ENCODE peak calls at places on chromosomes 4 and X, in nine cellular contexts. One of them, this sample, is unnamed.
A peak's percentile ranks its signal among the peaks of the same experiment; 100 is the strongest.

GRCh38 chrX:34401411-34401810 is 255.7 kb downstream of the TMEM47 start:
- DNase-seq in cardiac muscle cell: no peak
- DNase-seq in prostate gland: no peak
- DNase-seq in IMR-90: no peak
- DNase-seq in CD8-positive, alpha-beta memory T cell: no peak
- DNase-seq in tibial nerve: no peak
- DNase-seq in HCT116: no peak
- DNase-seq in hepatocyte: no peak
- DNase-seq in HL-60: no peak
- DNase-seq in this sample: no peak

GRCh38 chr4:113106076-113106475 is 56.6 kb downstream of the ANK2 start:
- DNase-seq in HCT116: peak; percentile 23
- DNase-seq in IMR-90: peak; percentile 40
- DNase-seq in cardiac muscle cell: peak; percentile 62
- DNase-seq in CD8-positive, alpha-beta memory T cell: no peak
- DNase-seq in HL-60: no peak
- DNase-seq in prostate gland: no peak
- DNase-seq in hepatocyte: peak; percentile 68
- DNase-seq in tibial nerve: no peak
- DNase-seq in this sample: peak; percentile 29

GRCh38 chr4:111650553-111651183 is 494.6 kb upstream of the FAM241A start:
- DNase-seq in HL-60: no peak
- DNase-seq in HCT116: no peak
- DNase-seq in cardiac muscle cell: no peak
- DNase-seq in CD8-positive, alpha-beta memory T cell: no peak
- DNase-seq in prostate gland: no peak
- DNase-seq in tibial nerve: no peak
- DNase-seq in hepatocyte: no peak
- DNase-seq in IMR-90: no peak
- DNase-seq in this sample: no peak

GRCh38 chrX:7389576-7389975 is 241.6 kb upstream of the PUDP start:
- DNase-seq in HL-60: no peak
- DNase-seq in tibial nerve: no peak
- DNase-seq in CD8-positive, alpha-beta memory T cell: no peak
- DNase-seq in hepatocyte: no peak
- DNase-seq in cardiac muscle cell: no peak
- DNase-seq in IMR-90: no peak
- DNase-seq in prostate gland: no peak
- DNase-seq in HCT116: no peak
- DNase-seq in this sample: no peak

GRCh38 chr4:9765091-9765490 is 16.3 kb upstream of the DRD5 start:
- DNase-seq in prostate gland: peak; percentile 15
- DNase-seq in tibial nerve: no peak
- DNase-seq in hepatocyte: peak; percentile 27
- DNase-seq in IMR-90: peak; percentile 4
- DNase-seq in CD8-positive, alpha-beta memory T cell: no peak
- DNase-seq in HCT116: peak; percentile 31
- DNase-seq in cardiac muscle cell: peak; percentile 57
- DNase-seq in HL-60: peak; percentile 25
- DNase-seq in this sample: peak; percentile 42

GRCh38 chr4:6349896-6350295 is 80.2 kb downstream of the WFS1 start:
- DNase-seq in CD8-positive, alpha-beta memory T cell: no peak
- DNase-seq in hepatocyte: no peak
- DNase-seq in HCT116: no peak
- DNase-seq in cardiac muscle cell: peak; percentile 18
- DNase-seq in HL-60: no peak
- DNase-seq in prostate gland: no peak
- DNase-seq in tibial nerve: no peak
- DNase-seq in IMR-90: peak; percentile 10
- DNase-seq in this sample: no peak

GRCh38 chr4:147833254-147833653 is 101.4 kb downstream of the ARHGAP10 start:
- DNase-seq in IMR-90: peak; percentile 82
- DNase-seq in tibial nerve: no peak
- DNase-seq in HL-60: no peak
- DNase-seq in HCT116: no peak
- DNase-seq in prostate gland: no peak
- DNase-seq in cardiac muscle cell: no peak
- DNase-seq in hepatocyte: no peak
- DNase-seq in CD8-positive, alpha-beta memory T cell: no peak
- DNase-seq in this sample: no peak

GRCh38 chrX:11757729-11758399 is at the start of gene MSL3:
- DNase-seq in tibial nerve: peak; percentile 7
- DNase-seq in IMR-90: peak; percentile 61
- DNase-seq in prostate gland: peak; percentile 33
- DNase-seq in cardiac muscle cell: peak; percentile 78
- DNase-seq in HL-60: no peak
- DNase-seq in CD8-positive, alpha-beta memory T cell: peak; percentile 50
- DNase-seq in HCT116: no peak
- DNase-seq in hepatocyte: peak; percentile 81
- DNase-seq in this sample: peak; percentile 54

GRCh38 chrX:72258174-72258573 is 18.9 kb downstream of the RPS4X start:
- DNase-seq in prostate gland: no peak
- DNase-seq in HCT116: no peak
- DNase-seq in cardiac muscle cell: peak; percentile 77
- DNase-seq in IMR-90: peak; percentile 84
- DNase-seq in CD8-positive, alpha-beta memory T cell: no peak
- DNase-seq in hepatocyte: peak; percentile 45
- DNase-seq in HL-60: no peak
- DNase-seq in tibial nerve: no peak
- DNase-seq in this sample: no peak

GRCh38 chrX:71366674-71367256 is 608 bp downstream of the TAF1 start:
- DNase-seq in HCT116: no peak
- DNase-seq in IMR-90: peak; percentile 16
- DNase-seq in hepatocyte: peak; percentile 34
- DNase-seq in prostate gland: no peak
- DNase-seq in CD8-positive, alpha-beta memory T cell: peak; percentile 4
- DNase-seq in cardiac muscle cell: peak; percentile 33
- DNase-seq in HL-60: peak; percentile 9
- DNase-seq in tibial nerve: no peak
- DNase-seq in this sample: peak; percentile 6

GRCh38 chr4:73442275-73442674 is 6.3 kb downstream of the AFP start:
- DNase-seq in HCT116: no peak
- DNase-seq in CD8-positive, alpha-beta memory T cell: no peak
- DNase-seq in prostate gland: no peak
- DNase-seq in IMR-90: no peak
- DNase-seq in cardiac muscle cell: no peak
- DNase-seq in hepatocyte: no peak
- DNase-seq in tibial nerve: no peak
- DNase-seq in HL-60: no peak
- DNase-seq in this sample: no peak

GRCh38 chrX:27815209-27815608 is 7.4 kb downstream of the MAGEB10 start:
- DNase-seq in IMR-90: peak; percentile 66
- DNase-seq in HCT116: peak; percentile 3
- DNase-seq in CD8-positive, alpha-beta memory T cell: no peak
- DNase-seq in hepatocyte: no peak
- DNase-seq in cardiac muscle cell: peak; percentile 4
- DNase-seq in prostate gland: no peak
- DNase-seq in HL-60: no peak
- DNase-seq in tibial nerve: no peak
- DNase-seq in this sample: no peak

GRCh38 chr4:44071959-44072955 is 376.4 kb downstream of the KCTD8 start:
- DNase-seq in HL-60: no peak
- DNase-seq in hepatocyte: no peak
- DNase-seq in cardiac muscle cell: no peak
- DNase-seq in tibial nerve: no peak
- DNase-seq in HCT116: no peak
- DNase-seq in IMR-90: no peak
- DNase-seq in prostate gland: no peak
- DNase-seq in CD8-positive, alpha-beta memory T cell: no peak
- DNase-seq in this sample: no peak

GRCh38 chrX:96837808-96838207 is 45.9 kb upstream of the RPA4 start:
- DNase-seq in cardiac muscle cell: peak; percentile 10
- DNase-seq in IMR-90: peak; percentile 8
- DNase-seq in CD8-positive, alpha-beta memory T cell: no peak
- DNase-seq in HCT116: no peak
- DNase-seq in HL-60: no peak
- DNase-seq in hepatocyte: no peak
- DNase-seq in prostate gland: no peak
- DNase-seq in tibial nerve: no peak
- DNase-seq in this sample: no peak

GRCh38 chrX:2485460-2485753 is 15.4 kb downstream of the DHRSX start:
- DNase-seq in HL-60: no peak
- DNase-seq in CD8-positive, alpha-beta memory T cell: no peak
- DNase-seq in IMR-90: peak; percentile 14
- DNase-seq in cardiac muscle cell: peak; percentile 17
- DNase-seq in prostate gland: no peak
- DNase-seq in hepatocyte: no peak
- DNase-seq in tibial nerve: no peak
- DNase-seq in HCT116: no peak
- DNase-seq in this sample: no peak
- H3K27ac ChIP-seq in HL-60: no peak overlapping the region
- H3K27ac ChIP-seq in CD8-positive, alpha-beta memory T cell: no peak overlapping the region
- H3K27ac ChIP-seq in IMR-90: peak overlapping the region; percentile 64
- H3K27ac ChIP-seq in cardiac muscle cell: no peak overlapping the region
- H3K27ac ChIP-seq in prostate gland: peak overlapping the region; percentile 60
- H3K27ac ChIP-seq in hepatocyte: peak overlapping the region; percentile 57
- H3K27ac ChIP-seq in tibial nerve: peak overlapping the region; percentile 72
- H3K27ac ChIP-seq in HCT116: no peak overlapping the region
- H3K27ac ChIP-seq in this sample: no peak overlapping the region

DNA sequence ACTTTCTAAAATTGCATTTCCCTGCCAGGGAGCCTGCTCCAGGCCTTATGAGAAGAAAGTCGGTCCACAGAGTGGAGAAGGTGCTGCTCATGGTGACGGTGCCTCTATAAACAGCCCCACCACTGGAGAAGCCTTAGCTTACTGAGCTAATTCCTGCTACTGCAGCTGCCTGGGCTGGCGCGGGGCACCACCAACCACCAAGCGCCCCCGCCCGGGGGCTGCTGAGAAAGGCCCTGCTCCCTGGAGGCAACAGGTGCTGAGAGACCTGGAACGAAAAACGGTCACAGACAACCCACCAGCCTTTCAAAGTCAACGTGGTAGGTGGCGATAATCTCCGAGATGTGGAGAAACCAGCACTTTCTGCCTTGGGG is 2.9 kb downstream of the HCFC1 start:
- DNase-seq in IMR-90: no peak
- DNase-seq in prostate gland: no peak
- DNase-seq in HL-60: peak; percentile 62
- DNase-seq in CD8-positive, alpha-beta memory T cell: no peak
- DNase-seq in HCT116: no peak
- DNase-seq in hepatocyte: no peak
- DNase-seq in cardiac muscle cell: no peak
- DNase-seq in tibial nerve: no peak
- DNase-seq in this sample: peak; percentile 14
- H3K4me3 ChIP-seq in IMR-90: peak overlapping the region; percentile 96
- H3K4me3 ChIP-seq in prostate gland: peak overlapping the region; percentile 55
- H3K4me3 ChIP-seq in HL-60: peak overlapping the region; percentile 71
- H3K4me3 ChIP-seq in CD8-positive, alpha-beta memory T cell: peak overlapping the region; percentile 93
- H3K4me3 ChIP-seq in HCT116: no peak overlapping the region
- H3K4me3 ChIP-seq in hepatocyte: no peak overlapping the region
- H3K4me3 ChIP-seq in cardiac muscle cell: peak overlapping the region; percentile 77
- H3K4me3 ChIP-seq in tibial nerve: no peak overlapping the region
- H3K4me3 ChIP-seq in this sample: no peak overlapping the region

GRCh38 chr4:127783026-127783769 is 1.1 kb downstream of the HSPA4L start:
- DNase-seq in HL-60: peak; percentile 34
- DNase-seq in hepatocyte: peak; percentile 64
- DNase-seq in IMR-90: peak; percentile 65
- DNase-seq in tibial nerve: peak; percentile 57
- DNase-seq in prostate gland: peak; percentile 73
- DNase-seq in cardiac muscle cell: peak; percentile 74
- DNase-seq in CD8-positive, alpha-beta memory T cell: no peak
- DNase-seq in HCT116: peak; percentile 24
- DNase-seq in this sample: peak; percentile 81

GRCh38 chr4:127782275-127783025 is at the start of gene HSPA4L:
- DNase-seq in CD8-positive, alpha-beta memory T cell: peak; percentile 2
- DNase-seq in prostate gland: no peak
- DNase-seq in hepatocyte: peak; percentile 47
- DNase-seq in IMR-90: peak; percentile 45
- DNase-seq in tibial nerve: peak; percentile 23
- DNase-seq in HCT116: peak; percentile 63
- DNase-seq in cardiac muscle cell: no peak
- DNase-seq in HL-60: peak; percentile 73
- DNase-seq in this sample: peak; percentile 33

GRCh38 chr4:127780598-127780997 is 1.5 kb upstream of the HSPA4L start:
- DNase-seq in cardiac muscle cell: no peak
- DNase-seq in IMR-90: no peak
- DNase-seq in HL-60: no peak
- DNase-seq in CD8-positive, alpha-beta memory T cell: no peak
- DNase-seq in prostate gland: no peak
- DNase-seq in hepatocyte: no peak
- DNase-seq in HCT116: no peak
- DNase-seq in tibial nerve: no peak
- DNase-seq in this sample: no peak

GRCh38 chr4:127781303-127782024 is 658 bp upstream of the HSPA4L start:
- DNase-seq in hepatocyte: peak; percentile 72
- DNase-seq in prostate gland: peak; percentile 32
- DNase-seq in CD8-positive, alpha-beta memory T cell: no peak
- DNase-seq in IMR-90: peak; percentile 15
- DNase-seq in HCT116: no peak
- DNase-seq in cardiac muscle cell: peak; percentile 70
- DNase-seq in HL-60: no peak
- DNase-seq in tibial nerve: peak; percentile 18
- DNase-seq in this sample: peak; percentile 21

GRCh38 chr4:127782025-127782274 is 172 bp upstream of the HSPA4L start:
- DNase-seq in HCT116: peak; percentile 65
- DNase-seq in prostate gland: peak; percentile 77
- DNase-seq in IMR-90: peak; percentile 81
- DNase-seq in tibial nerve: peak; percentile 59
- DNase-seq in CD8-positive, alpha-beta memory T cell: no peak
- DNase-seq in hepatocyte: peak; percentile 95
- DNase-seq in HL-60: peak; percentile 84
- DNase-seq in cardiac muscle cell: peak; percentile 90
- DNase-seq in this sample: peak; percentile 86
- H3K27ac ChIP-seq in HCT116: peak overlapping the region; percentile 43
- H3K27ac ChIP-seq in prostate gland: peak overlapping the region; percentile 76
- H3K27ac ChIP-seq in IMR-90: peak overlapping the region; percentile 48
- H3K27ac ChIP-seq in tibial nerve: peak overlapping the region; percentile 75
- H3K27ac ChIP-seq in CD8-positive, alpha-beta memory T cell: no peak overlapping the region
- H3K27ac ChIP-seq in hepatocyte: peak overlapping the region; percentile 51
- H3K27ac ChIP-seq in HL-60: peak overlapping the region; percentile 83
- H3K27ac ChIP-seq in cardiac muscle cell: no peak overlapping the region
- H3K27ac ChIP-seq in this sample: peak overlapping the region; percentile 58

GRCh38 chr4:3039706-3040366 is 34.5 kb downstream of the HTT-AS start:
- DNase-seq in CD8-positive, alpha-beta memory T cell: no peak
- DNase-seq in hepatocyte: no peak
- DNase-seq in cardiac muscle cell: no peak
- DNase-seq in HL-60: no peak
- DNase-seq in tibial nerve: no peak
- DNase-seq in HCT116: no peak
- DNase-seq in IMR-90: no peak
- DNase-seq in prostate gland: no peak
- DNase-seq in this sample: no peak

GRCh38 chr4:3040447-3041191 is 33.7 kb downstream of the HTT-AS start:
- DNase-seq in cardiac muscle cell: no peak
- DNase-seq in hepatocyte: no peak
- DNase-seq in IMR-90: no peak
- DNase-seq in tibial nerve: no peak
- DNase-seq in HL-60: no peak
- DNase-seq in prostate gland: no peak
- DNase-seq in HCT116: no peak
- DNase-seq in CD8-positive, alpha-beta memory T cell: no peak
- DNase-seq in this sample: no peak

GRCh38 chr4:3036131-3036952 is 38.0 kb downstream of the HTT-AS start:
- DNase-seq in cardiac muscle cell: no peak
- DNase-seq in HCT116: no peak
- DNase-seq in tibial nerve: no peak
- DNase-seq in hepatocyte: no peak
- DNase-seq in IMR-90: no peak
- DNase-seq in prostate gland: no peak
- DNase-seq in CD8-positive, alpha-beta memory T cell: no peak
- DNase-seq in HL-60: no peak
- DNase-seq in this sample: no peak

GRCh38 chr4:3035674-3036073 is 38.7 kb downstream of the HTT-AS start:
- DNase-seq in prostate gland: no peak
- DNase-seq in cardiac muscle cell: no peak
- DNase-seq in CD8-positive, alpha-beta memory T cell: no peak
- DNase-seq in hepatocyte: no peak
- DNase-seq in tibial nerve: no peak
- DNase-seq in HCT116: no peak
- DNase-seq in HL-60: no peak
- DNase-seq in IMR-90: no peak
- DNase-seq in this sample: no peak

GRCh38 chr4:3037957-3038451 is 36.3 kb downstream of the HTT-AS start:
- DNase-seq in HL-60: peak; percentile 7
- DNase-seq in tibial nerve: no peak
- DNase-seq in cardiac muscle cell: peak; percentile 17
- DNase-seq in prostate gland: no peak
- DNase-seq in hepatocyte: no peak
- DNase-seq in HCT116: no peak
- DNase-seq in CD8-positive, alpha-beta memory T cell: no peak
- DNase-seq in IMR-90: no peak
- DNase-seq in this sample: no peak
- H3K4me3 ChIP-seq in HL-60: no peak overlapping the region
- H3K4me3 ChIP-seq in tibial nerve: no peak overlapping the region
- H3K4me3 ChIP-seq in cardiac muscle cell: no peak overlapping the region
- H3K4me3 ChIP-seq in prostate gland: peak overlapping the region; percentile 0
- H3K4me3 ChIP-seq in hepatocyte: no peak overlapping the region
- H3K4me3 ChIP-seq in HCT116: no peak overlapping the region
- H3K4me3 ChIP-seq in CD8-positive, alpha-beta memory T cell: peak overlapping the region; percentile 29
- H3K4me3 ChIP-seq in IMR-90: no peak overlapping the region
- H3K4me3 ChIP-seq in this sample: no peak overlapping the region